ENCODE peak calls at places on chromosomes 3 and 15, in four cellular contexts. P, V, J and H are unnamed samples.

GRCh38 chr15:65611888-65612615 is 1.1 kb upstream of the INTS14 start:
- DNase-seq in P (no peak), V (no peak), J (no peak), H (no peak)

GRCh38 chr3:14248849-14249523 is 70.4 kb downstream of the LSM3 start:
- DNase-seq in J (no peak), V (no peak), P (no peak), H (no peak)

GRCh38 chr3:105661461-105661860 is 207.4 kb downstream of the CBLB start:
- DNase-seq in V (no peak), P (no peak), J (no peak), H (no peak)

GRCh38 chr3:139098391-139098790 is 53.7 kb upstream of the PRR23C start:
- DNase-seq in V (no peak), P (no peak), J (no peak), H (no peak)

GRCh38 chr15:44414001-44414400 is 13.4 kb upstream of the CTDSPL2 start:
- DNase-seq in P (peak), J (no peak), V (no peak), H (no peak)

GRCh38 chr3:132787616-132788015 is 65.4 kb upstream of the NPHP3 start:
- DNase-seq in J (no peak), P (no peak), V (no peak), H (no peak)

GRCh38 chr3:53216723-53217122 is 39.1 kb downstream of the TKT start:
- DNase-seq in J (no peak), P (no peak), V (no peak), H (no peak)

GRCh38 chr3:176514297-176514696 is 683.0 kb downstream of the TBL1XR1 start:
- DNase-seq in J (peak), P (no peak), V (no peak), H (peak)

GRCh38 chr15:92629276-92629974 is 26.1 kb downstream of the FAM174B start:
- DNase-seq in J (no peak), P (no peak), V (no peak), H (no peak)

GRCh38 chr15:85340852-85341251 is 39.6 kb upstream of the AKAP13 start:
- DNase-seq in P (no peak), V (no peak), J (no peak), H (no peak)

GRCh38 chr15:73710321-73710720 is 26.1 kb downstream of the CD276 start:
- DNase-seq in P (no peak), J (no peak), V (no peak), H (no peak)

GRCh38 chr3:9036327-9037112 is 73.2 kb upstream of the RAD18 start:
- DNase-seq in P (no peak), V (peak), J (no peak), H (no peak)

GRCh38 chr15:40807888-40808194 is 568 bp upstream of the DNAJC17 start:
- DNase-seq in V (no peak), P (no peak), J (no peak), H (no peak)

GRCh38 chr15:73886717-73887345 is 13.5 kb downstream of the TBC1D21 start:
- DNase-seq in P (no peak), J (no peak), V (no peak), H (no peak)

GRCh38 chr3:29525254-29525881 is 244.5 kb downstream of the RBMS3 start:
- DNase-seq in P (no peak), J (no peak), V (peak), H (no peak)

GRCh38 chr3:58059349-58060321 is 51.4 kb downstream of the FLNB start:
- DNase-seq in J (no peak), V (no peak), P (no peak), H (no peak)

GRCh38 chr15:67892559-67893377 is 52.9 kb upstream of the RNU6-1 start:
- DNase-seq in J (no peak), P (no peak), V (no peak), H (no peak)
- H3K4me3 ChIP-seq in J (no peak), P (no peak), V (no peak), H (no peak)

GRCh38 chr15:81411056-81411455 is 37.0 kb upstream of the TMC3 start:
- DNase-seq in P (no peak), V (no peak), J (no peak), H (peak)

GRCh38 chr15:81410318-81410753 is 36.3 kb upstream of the TMC3 start:
- DNase-seq in J (peak), V (peak), P (no peak), H (peak)

GRCh38 chr15:81418427-81418826 is 44.4 kb upstream of the TMC3 start:
- DNase-seq in J (no peak), P (no peak), V (no peak), H (no peak)

GRCh38 chr15:81411969-81412633 is 38.1 kb upstream of the TMC3 start:
- DNase-seq in J (no peak), P (no peak), V (no peak), H (no peak)

GRCh38 chr15:81413851-81414250 is 39.8 kb upstream of the TMC3 start:
- DNase-seq in V (no peak), J (no peak), P (no peak), H (no peak)
- H3K4me3 ChIP-seq in V (no peak), J (no peak), P (no peak), H (no peak)

GRCh38 chr3:184567924-184568590 is 6.5 kb downstream of the EPHB3 start:
- DNase-seq in J (no peak), P (no peak), V (no peak), H (no peak)

GRCh38 chr3:184568591-184568917 is 7.0 kb downstream of the EPHB3 start:
- DNase-seq in J (no peak), V (no peak), P (no peak), H (no peak)

GRCh38 chr3:184570501-184570900 is 8.9 kb downstream of the EPHB3 start:
- DNase-seq in J (no peak), V (no peak), P (no peak), H (peak)

GRCh38 chr3:184570035-184570434 is 8.4 kb downstream of the EPHB3 start:
- DNase-seq in J (no peak), V (no peak), P (no peak), H (no peak)

GRCh38 chr3:184568918-184569829 is 7.6 kb downstream of the EPHB3 start:
- DNase-seq in J (no peak), P (no peak), V (peak), H (peak)
- H3K4me3 ChIP-seq in J (peak), P (no peak), V (peak), H (peak)

GRCh38 chr3:173396191-173397041 is 1.1 kb upstream of the NLGN1 start:
- DNase-seq in P (no peak), V (no peak), J (no peak), H (peak)

GRCh38 chr3:173399001-173399400 is 1.5 kb downstream of the NLGN1 start:
- DNase-seq in J (no peak), V (no peak), P (no peak), H (no peak)

GRCh38 chr3:173397161-173398110 is at the start of gene NLGN1:
- DNase-seq in J (peak), V (peak), P (no peak), H (peak)

GRCh38 chr3:173395412-173396181 is 1.9 kb upstream of the NLGN1 start:
- DNase-seq in P (peak), J (peak), V (peak), H (peak)

DNA sequence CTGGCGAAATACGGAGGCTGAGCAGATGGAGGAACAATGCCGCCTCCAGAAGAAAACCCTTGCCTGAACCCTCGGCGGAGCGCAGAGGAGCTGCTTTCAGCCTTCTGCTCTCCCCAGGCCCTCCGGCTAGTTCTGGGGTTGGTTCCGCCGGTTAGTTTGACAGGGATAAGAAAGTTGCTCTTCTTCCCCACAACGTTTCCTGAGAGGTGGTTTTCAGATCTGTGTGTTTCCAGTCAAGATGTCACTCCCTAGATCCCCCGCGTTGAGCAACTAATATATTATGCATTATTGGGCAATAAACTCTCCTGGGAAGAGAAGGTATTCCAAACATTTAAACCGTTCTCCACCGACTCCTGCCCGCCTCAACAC is 551 bp downstream of the NLGN1 start:
- DNase-seq in V (no peak), J (no peak), P (no peak), H (no peak)
- H3K4me3 ChIP-seq in V (peak), J (peak), P (no peak), H (peak)

GRCh38 chr3:107428051-107428858 is 51.0 kb downstream of the CCDC54 start:
- DNase-seq in V (no peak), J (no peak), P (no peak), H (no peak)
- H3K4me3 ChIP-seq in V (no peak), J (no peak), P (no peak), H (no peak)

GRCh38 chr3:183449391-183449790 is 21.0 kb upstream of the MCF2L2 start:
- DNase-seq in P (no peak), V (no peak), J (no peak), H (no peak)

GRCh38 chr3:183447206-183448001 is 19.0 kb upstream of the MCF2L2 start:
- DNase-seq in P (peak), J (peak), V (peak), H (peak)

GRCh38 chr3:183446838-183447205 is 18.4 kb upstream of the MCF2L2 start:
- DNase-seq in J (no peak), V (no peak), P (no peak), H (no peak)

GRCh38 chr3:183449791-183450190 is 21.4 kb upstream of the MCF2L2 start:
- DNase-seq in J (no peak), V (no peak), P (no peak), H (no peak)

GRCh38 chr3:183448369-183449128 is 20.1 kb upstream of the MCF2L2 start:
- DNase-seq in J (no peak), P (no peak), V (no peak), H (no peak)
- H3K4me3 ChIP-seq in J (peak), P (no peak), V (peak), H (peak)

GRCh38 chr3:65595222-65595996 is 443.3 kb downstream of the MAGI1 start:
- DNase-seq in J (no peak), P (no peak), V (no peak), H (peak)

GRCh38 chr3:65597952-65598413 is 440.7 kb downstream of the MAGI1 start:
- DNase-seq in J (peak), V (no peak), P (no peak), H (peak)

GRCh38 chr3:65596511-65597224 is 442.1 kb downstream of the MAGI1 start:
- DNase-seq in V (no peak), P (no peak), J (no peak), H (peak)

GRCh38 chr3:65595997-65596300 is 442.8 kb downstream of the MAGI1 start:
- DNase-seq in P (no peak), J (no peak), V (no peak), H (no peak)

GRCh38 chr3:65597225-65597951 is 441.3 kb downstream of the MAGI1 start:
- DNase-seq in J (peak), V (no peak), P (no peak), H (peak)
- H3K4me3 ChIP-seq in J (peak), V (peak), P (no peak), H (peak)

GRCh38 chr15:26323564-26323963 is 449.3 kb downstream of the GABRB3 start:
- DNase-seq in V (no peak), P (no peak), J (no peak), H (no peak)
- H3K4me3 ChIP-seq in V (no peak), P (no peak), J (no peak), H (no peak)